ENCODE peak calls at places on chromosomes 12 and 14, in four cellular contexts. One of them, this sample, is unnamed.

GRCh38 chr12:2454778-2455177 is 340.0 kb upstream of the FKBP4 start:
- DNase-seq in heart right ventricle: no peak
- DNase-seq in H9: no peak
- DNase-seq in Karpas-422: no peak
- DNase-seq in this sample: no peak

GRCh38 chr14:100660498-100661339 is 66.0 kb upstream of the DLK1 start:
- DNase-seq in heart right ventricle: no peak
- DNase-seq in H9: no peak
- DNase-seq in Karpas-422: no peak
- DNase-seq in this sample: no peak

GRCh38 chr12:43329381-43329780 is 222.6 kb downstream of the ADAMTS20 start:
- DNase-seq in heart right ventricle: no peak
- DNase-seq in H9: no peak
- DNase-seq in Karpas-422: no peak
- DNase-seq in this sample: no peak

GRCh38 chr12:99427104-99427503 is 220.4 kb upstream of the GARIN6 start:
- DNase-seq in heart right ventricle: no peak
- DNase-seq in H9: no peak
- DNase-seq in Karpas-422: peak
- DNase-seq in this sample: no peak

GRCh38 chr14:24556756-24557155 is 19.3 kb downstream of the CTSG start:
- DNase-seq in heart right ventricle: no peak
- DNase-seq in H9: no peak
- DNase-seq in Karpas-422: no peak
- DNase-seq in this sample: no peak

GRCh38 chr14:96102071-96102856 is 63.1 kb downstream of the C14orf132 start:
- DNase-seq in heart right ventricle: no peak
- DNase-seq in H9: no peak
- DNase-seq in Karpas-422: no peak
- DNase-seq in this sample: no peak

GRCh38 chr14:35390577-35391387 is 13.8 kb downstream of the NFKBIA start:
- DNase-seq in heart right ventricle: no peak
- DNase-seq in H9: no peak
- DNase-seq in Karpas-422: peak
- DNase-seq in this sample: no peak

GRCh38 chr14:51512321-51512720 is 139.4 kb upstream of the FRMD6 start:
- DNase-seq in heart right ventricle: no peak
- DNase-seq in H9: no peak
- DNase-seq in Karpas-422: no peak
- DNase-seq in this sample: no peak

GRCh38 chr12:124469193-124469888 is 98.1 kb downstream of the NCOR2 start:
- DNase-seq in heart right ventricle: no peak
- DNase-seq in H9: peak
- DNase-seq in Karpas-422: peak
- DNase-seq in this sample: no peak

GRCh38 chr12:126569706-126570105 is 1504.5 kb downstream of the AACS start:
- DNase-seq in heart right ventricle: no peak
- DNase-seq in H9: no peak
- DNase-seq in Karpas-422: no peak
- DNase-seq in this sample: no peak

GRCh38 chr14:73250781-73251500 is 13.6 kb downstream of the PAPLN start:
- DNase-seq in heart right ventricle: no peak
- DNase-seq in H9: no peak
- DNase-seq in Karpas-422: no peak
- DNase-seq in this sample: peak

GRCh38 chr12:119686355-119686754 is 18.4 kb downstream of the PRKAB1 start:
- DNase-seq in heart right ventricle: no peak
- DNase-seq in H9: no peak
- DNase-seq in Karpas-422: no peak
- DNase-seq in this sample: no peak

GRCh38 chr12:60872219-60872618 is 1276.4 kb downstream of the SLC16A7 start:
- DNase-seq in heart right ventricle: no peak
- DNase-seq in H9: no peak
- DNase-seq in Karpas-422: no peak
- DNase-seq in this sample: no peak

GRCh38 chr12:88578821-88579518 is 1.3 kb downstream of the KITLG start:
- DNase-seq in heart right ventricle: no peak
- DNase-seq in H9: peak
- DNase-seq in Karpas-422: no peak
- DNase-seq in this sample: no peak

GRCh38 chr12:72547593-72547992 is 275.4 kb downstream of the TRHDE start:
- DNase-seq in heart right ventricle: no peak
- DNase-seq in H9: no peak
- DNase-seq in Karpas-422: no peak
- DNase-seq in this sample: no peak

GRCh38 chr14:75449703-75450102 is 21.9 kb downstream of the JDP2 start:
- DNase-seq in heart right ventricle: no peak
- DNase-seq in H9: no peak
- DNase-seq in Karpas-422: no peak
- DNase-seq in this sample: no peak

GRCh38 chr12:104057771-104058197 is 6.5 kb upstream of the HCFC2 start:
- DNase-seq in heart right ventricle: no peak
- DNase-seq in H9: no peak
- DNase-seq in Karpas-422: peak
- DNase-seq in this sample: no peak

GRCh38 chr12:57176846-57177245 is 29.4 kb upstream of the LRP1-AS start:
- DNase-seq in heart right ventricle: no peak
- DNase-seq in H9: no peak
- DNase-seq in Karpas-422: no peak
- DNase-seq in this sample: no peak

GRCh38 chr14:50523271-50524041 is 8.9 kb downstream of the MAP4K5 start:
- DNase-seq in heart right ventricle: no peak
- DNase-seq in H9: no peak
- DNase-seq in Karpas-422: no peak
- DNase-seq in this sample: no peak

GRCh38 chr14:74085828-74086227 is 1.1 kb downstream of the LIN52 start:
- DNase-seq in heart right ventricle: no peak
- DNase-seq in H9: no peak
- DNase-seq in Karpas-422: peak
- DNase-seq in this sample: no peak

GRCh38 chr12:118145113-118145797 is 9.3 kb downstream of the PEBP1 start:
- DNase-seq in heart right ventricle: no peak
- DNase-seq in H9: no peak
- DNase-seq in Karpas-422: no peak
- DNase-seq in this sample: no peak

GRCh38 chr12:630656-631632 is 32.3 kb downstream of the NINJ2 start:
- DNase-seq in heart right ventricle: peak
- DNase-seq in H9: peak
- DNase-seq in Karpas-422: peak
- DNase-seq in this sample: peak

GRCh38 chr12:105053116-105053572 is 31.1 kb downstream of the ALDH1L2 start:
- DNase-seq in heart right ventricle: peak
- DNase-seq in H9: peak
- DNase-seq in Karpas-422: peak
- DNase-seq in this sample: peak

GRCh38 chr12:56374726-56375597 is 12.3 kb upstream of the APOF start:
- DNase-seq in heart right ventricle: no peak
- DNase-seq in H9: no peak
- DNase-seq in Karpas-422: peak
- DNase-seq in this sample: no peak

GRCh38 chr12:53254816-53255545 is 13.1 kb upstream of the ESPL1 start:
- DNase-seq in heart right ventricle: no peak
- DNase-seq in H9: no peak
- DNase-seq in Karpas-422: no peak
- DNase-seq in this sample: no peak

GRCh38 chr12:131587565-131587964 is 123.3 kb upstream of the SFSWAP start:
- DNase-seq in heart right ventricle: no peak
- DNase-seq in H9: no peak
- DNase-seq in Karpas-422: no peak
- DNase-seq in this sample: peak

GRCh38 chr12:49824886-49825285 is 3.3 kb downstream of the NCKAP5L start:
- DNase-seq in heart right ventricle: no peak
- DNase-seq in H9: no peak
- DNase-seq in Karpas-422: no peak
- DNase-seq in this sample: no peak

GRCh38 chr14:87483651-87484260 is 509.2 kb downstream of the GALC start:
- DNase-seq in heart right ventricle: no peak
- DNase-seq in H9: no peak
- DNase-seq in Karpas-422: no peak
- DNase-seq in this sample: no peak

GRCh38 chr14:21201732-21202462 is 46.0 kb upstream of the OR5AU1 start:
- DNase-seq in heart right ventricle: no peak
- DNase-seq in H9: no peak
- DNase-seq in Karpas-422: no peak
- DNase-seq in this sample: no peak

GRCh38 chr14:65600742-65601141 is 188.2 kb downstream of the FUT8 start:
- DNase-seq in heart right ventricle: no peak
- DNase-seq in H9: no peak
- DNase-seq in Karpas-422: no peak
- DNase-seq in this sample: no peak

GRCh38 chr12:24625103-24625502 is 323.8 kb downstream of the BCAT1 start:
- DNase-seq in heart right ventricle: no peak
- DNase-seq in H9: no peak
- DNase-seq in Karpas-422: no peak
- DNase-seq in this sample: no peak

GRCh38 chr12:130686511-130686981 is 29.6 kb downstream of the RIMBP2 start:
- DNase-seq in heart right ventricle: no peak
- DNase-seq in H9: no peak
- DNase-seq in Karpas-422: no peak
- DNase-seq in this sample: no peak

GRCh38 chr14:100810435-100810834 is 15.5 kb upstream of the MEG3 start:
- DNase-seq in heart right ventricle: no peak
- DNase-seq in H9: no peak
- DNase-seq in Karpas-422: no peak
- DNase-seq in this sample: no peak

GRCh38 chr12:131621701-131622421 is 89.0 kb upstream of the SFSWAP start:
- DNase-seq in heart right ventricle: no peak
- DNase-seq in H9: peak
- DNase-seq in Karpas-422: no peak
- DNase-seq in this sample: no peak

GRCh38 chr12:69623970-69624369 is 13.3 kb upstream of the LRRC10 start:
- DNase-seq in heart right ventricle: peak
- DNase-seq in H9: no peak
- DNase-seq in Karpas-422: no peak
- DNase-seq in this sample: no peak

GRCh38 chr12:67909681-67910080 is 79.6 kb upstream of the IFNG-AS1 start:
- DNase-seq in heart right ventricle: no peak
- DNase-seq in H9: no peak
- DNase-seq in Karpas-422: no peak
- DNase-seq in this sample: no peak

DNA sequence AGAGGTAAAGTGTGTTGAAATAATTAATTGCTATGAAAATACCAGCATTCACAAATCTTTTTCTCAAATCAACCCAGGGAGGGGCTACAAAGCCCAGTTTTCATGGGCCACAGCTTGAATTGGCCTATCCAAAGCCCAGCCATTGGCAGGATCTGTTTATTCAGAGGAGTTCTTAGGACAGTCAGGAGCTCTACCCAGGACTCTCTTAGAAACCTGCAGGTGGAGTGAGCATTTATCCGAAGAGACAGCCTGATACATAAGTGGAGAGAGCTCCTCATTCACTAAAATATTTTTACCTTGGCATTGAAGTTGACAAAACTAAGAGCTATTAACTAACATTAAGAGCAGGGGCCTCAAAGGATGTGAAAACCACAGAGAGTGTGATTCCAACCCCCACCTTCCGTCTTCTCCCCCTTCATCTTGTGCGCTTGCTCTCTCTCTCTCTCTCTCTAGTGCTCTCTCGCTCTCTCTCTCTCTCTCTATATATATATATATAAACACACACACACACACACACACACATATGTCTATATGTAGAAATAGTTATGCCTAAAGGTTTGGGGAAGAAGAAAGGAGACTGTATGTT is 315.5 kb downstream of the SNAPC1 start:
- DNase-seq in heart right ventricle: no peak
- DNase-seq in H9: no peak
- DNase-seq in Karpas-422: peak
- DNase-seq in this sample: no peak
- H3K27ac ChIP-seq in heart right ventricle: no peak
- H3K27ac ChIP-seq in H9: no peak
- H3K27ac ChIP-seq in Karpas-422: peak
- H3K27ac ChIP-seq in this sample: no peak

DNA sequence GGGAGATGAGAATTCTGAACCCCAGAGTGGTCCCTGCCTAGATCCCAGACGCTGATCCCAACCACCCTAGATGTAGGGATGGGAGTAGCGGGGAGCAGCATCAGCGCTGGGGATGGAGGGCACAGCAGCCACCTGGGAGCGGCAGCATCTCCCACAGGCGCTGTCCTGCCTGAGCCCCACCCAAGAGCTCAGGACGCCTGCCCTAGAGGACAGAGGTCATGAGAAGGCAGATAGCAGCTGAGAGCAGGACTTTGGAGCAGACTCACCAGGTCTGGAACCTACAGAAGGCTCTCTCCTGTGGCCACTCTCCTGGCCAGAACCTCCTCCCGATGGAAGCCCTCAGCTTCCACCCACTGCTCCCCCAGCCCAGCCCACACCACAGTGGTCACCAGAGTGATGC is 7.2 kb downstream of the CCDC85C start:
- DNase-seq in heart right ventricle: no peak
- DNase-seq in H9: no peak
- DNase-seq in Karpas-422: no peak
- DNase-seq in this sample: peak
- H3K27ac ChIP-seq in heart right ventricle: peak
- H3K27ac ChIP-seq in H9: no peak
- H3K27ac ChIP-seq in Karpas-422: no peak
- H3K27ac ChIP-seq in this sample: peak

GRCh38 chr14:59695198-59695597 is 118.6 kb upstream of the CCDC175 start:
- DNase-seq in heart right ventricle: no peak
- DNase-seq in H9: no peak
- DNase-seq in Karpas-422: no peak
- DNase-seq in this sample: no peak

GRCh38 chr14:59699422-59699821 is 122.8 kb upstream of the CCDC175 start:
- DNase-seq in heart right ventricle: no peak
- DNase-seq in H9: no peak
- DNase-seq in Karpas-422: no peak
- DNase-seq in this sample: no peak

GRCh38 chr14:59704054-59704453 is 127.4 kb upstream of the CCDC175 start:
- DNase-seq in heart right ventricle: no peak
- DNase-seq in H9: no peak
- DNase-seq in Karpas-422: no peak
- DNase-seq in this sample: no peak

GRCh38 chr14:59698793-59699192 is 122.2 kb upstream of the CCDC175 start:
- DNase-seq in heart right ventricle: no peak
- DNase-seq in H9: no peak
- DNase-seq in Karpas-422: no peak
- DNase-seq in this sample: no peak
- H3K27ac ChIP-seq in heart right ventricle: no peak
- H3K27ac ChIP-seq in H9: no peak
- H3K27ac ChIP-seq in Karpas-422: no peak
- H3K27ac ChIP-seq in this sample: no peak

GRCh38 chr12:109193896-109194295 is 77.5 kb downstream of the ACACB start:
- DNase-seq in heart right ventricle: no peak
- DNase-seq in H9: no peak
- DNase-seq in Karpas-422: no peak
- DNase-seq in this sample: no peak

GRCh38 chr12:109189291-109189690 is 72.9 kb downstream of the ACACB start:
- DNase-seq in heart right ventricle: no peak
- DNase-seq in H9: no peak
- DNase-seq in Karpas-422: no peak
- DNase-seq in this sample: no peak

GRCh38 chr12:109191621-109192250 is 75.3 kb downstream of the ACACB start:
- DNase-seq in heart right ventricle: no peak
- DNase-seq in H9: no peak
- DNase-seq in Karpas-422: no peak
- DNase-seq in this sample: no peak

GRCh38 chr12:109196332-109196731 is 79.9 kb downstream of the ACACB start:
- DNase-seq in heart right ventricle: no peak
- DNase-seq in H9: no peak
- DNase-seq in Karpas-422: no peak
- DNase-seq in this sample: no peak

GRCh38 chr12:109192358-109192757 is 76.0 kb downstream of the ACACB start:
- DNase-seq in heart right ventricle: no peak
- DNase-seq in H9: no peak
- DNase-seq in Karpas-422: no peak
- DNase-seq in this sample: no peak
- H3K27ac ChIP-seq in heart right ventricle: no peak
- H3K27ac ChIP-seq in H9: no peak
- H3K27ac ChIP-seq in Karpas-422: no peak
- H3K27ac ChIP-seq in this sample: no peak